ENCODE peak calls at places on chromosomes 4 and X, in four cellular contexts. U is hepatocyte, J is HCT116, E is fibroblast of lung. W is an unnamed sample. For H3K79me2, the result is how much of the 10 kb centered on the place peaks cover.

GRCh38 chr4:85029453-85029852 is 63.0 kb upstream of the WDFY3 start:
- DNase-seq in J (no peak), E (no peak), U (no peak), W (no peak)

GRCh38 chrX:130874751-130875150 is 28.3 kb downstream of the ENOX2 start:
- DNase-seq in U (no peak), J (no peak), E (peak), W (no peak)

GRCh38 chr4:75696551-75696950 is 23.3 kb upstream of the G3BP2 start:
- DNase-seq in J (no peak), E (no peak), U (no peak), W (no peak)

GRCh38 chrX:152989292-152989658 is 4.6 kb downstream of the PNMA5 start:
- DNase-seq in U (no peak), J (no peak), E (no peak), W (no peak)

GRCh38 chr4:65798498-65799127 is 128.3 kb upstream of the EPHA5 start:
- DNase-seq in E (peak), J (no peak), U (peak), W (no peak)

GRCh38 chrX:120672389-120672788 is 42.5 kb upstream of the C1GALT1C1 start:
- DNase-seq in U (peak), E (peak), J (peak), W (peak)

GRCh38 chr4:125070869-125071268 is 243.9 kb upstream of the FAT4 start:
- DNase-seq in J (no peak), U (no peak), E (no peak), W (no peak)

GRCh38 chrX:132094169-132094568 is 33.7 kb downstream of the FRMD7 start:
- DNase-seq in J (no peak), E (peak), U (no peak), W (no peak)

GRCh38 chr4:7769936-7770674 is 169.6 kb downstream of the AFAP1 start:
- DNase-seq in E (no peak), U (peak), J (no peak), W (peak)

GRCh38 chr4:121307441-121308327 is 73.1 kb downstream of the QRFPR start:
- DNase-seq in J (peak), E (peak), U (peak), W (peak)

GRCh38 chr4:156197216-156197615 is 243.6 kb upstream of the CTSO start:
- DNase-seq in J (no peak), E (no peak), U (no peak), W (no peak)

GRCh38 chrX:14030248-14030592 is 528 bp upstream of the GEMIN8 start:
- DNase-seq in U (no peak), J (no peak), E (peak), W (peak)

GRCh38 chr4:38654273-38654672 is 9.7 kb upstream of the KLF3 start:
- DNase-seq in E (no peak), U (no peak), J (no peak), W (no peak)

GRCh38 chrX:68114573-68115199 is 318.6 kb downstream of the OPHN1 start:
- DNase-seq in J (no peak), E (peak), U (peak), W (no peak)

GRCh38 chrX:134908235-134908834 is 82.5 kb upstream of the SMIM10 start:
- DNase-seq in J (no peak), E (no peak), U (peak), W (peak)

GRCh38 chrX:69948398-69948797 is 101.3 kb downstream of the AWAT2 start:
- DNase-seq in E (no peak), J (no peak), U (no peak), W (no peak)

GRCh38 chrX:13334491-13334890 is 14.6 kb upstream of the ATXN3L start:
- DNase-seq in E (peak), U (no peak), J (no peak), W (no peak)

GRCh38 chr4:3401436-3402171 is 40.2 kb upstream of the HGFAC start:
- DNase-seq in J (no peak), U (no peak), E (peak), W (no peak)

GRCh38 chr4:41913509-41913908 is 21.7 kb upstream of the TMEM33 start:
- DNase-seq in J (peak), U (no peak), E (no peak), W (no peak)

GRCh38 chr4:54032558-54033135 is 31.8 kb downstream of the CHIC2 start:
- DNase-seq in J (no peak), U (no peak), E (no peak), W (no peak)

GRCh38 chr4:131302108-131302507 is 1847.0 kb upstream of the PCDH10 start:
- DNase-seq in E (no peak), J (no peak), U (no peak), W (no peak)

GRCh38 chr4:156330436-156331031 is 376.9 kb upstream of the CTSO start:
- DNase-seq in E (no peak), U (no peak), J (no peak), W (no peak)

GRCh38 chr4:144646523-144647094 is 653 bp downstream of the HHIP start:
- DNase-seq in J (no peak), E (peak), U (peak), W (peak)

GRCh38 chr4:55363618-55364420 is 17.8 kb downstream of the SRD5A3 start:
- DNase-seq in J (no peak), U (no peak), E (no peak), W (no peak)

GRCh38 chr4:152427971-152428370 is 107.9 kb downstream of the FBXW7 start:
- DNase-seq in E (no peak), U (no peak), J (no peak), W (no peak)

GRCh38 chr4:152422817-152423320 is 113.0 kb downstream of the FBXW7 start:
- DNase-seq in E (no peak), U (no peak), J (no peak), W (no peak)

GRCh38 chr4:152421576-152421975 is 114.3 kb downstream of the FBXW7 start:
- DNase-seq in U (no peak), E (no peak), J (no peak), W (no peak)

GRCh38 chr4:152419809-152420208 is 116.1 kb downstream of the FBXW7 start:
- DNase-seq in U (no peak), J (no peak), E (no peak), W (no peak)

GRCh38 chr4:152424980-152425379 is 110.9 kb downstream of the FBXW7 start:
- DNase-seq in E (no peak), J (no peak), U (no peak), W (no peak)
- H3K79me2 ChIP-seq in E (under half), J (under half), U (under half), W (under half)

GRCh38 chr4:140755811-140756291 is 334 bp downstream of the TBC1D9 start:
- DNase-seq in J (no peak), E (peak), U (peak), W (peak)
- H3K79me2 ChIP-seq in J (under half), E (under half), U (half or more), W (under half)

GRCh38 chr4:26346203-26346620 is 25.4 kb downstream of the RBPJ start:
- DNase-seq in J (no peak), E (no peak), U (no peak), W (peak)

GRCh38 chr4:26345541-26345940 is 24.7 kb downstream of the RBPJ start:
- DNase-seq in E (no peak), J (no peak), U (no peak), W (no peak)

GRCh38 chr4:26343041-26343403 is 22.2 kb downstream of the RBPJ start:
- DNase-seq in E (peak), J (no peak), U (no peak), W (no peak)

GRCh38 chr4:26344901-26345300 is 24.1 kb downstream of the RBPJ start:
- DNase-seq in E (no peak), U (no peak), J (no peak), W (no peak)

GRCh38 chr4:26342328-26343040 is 21.7 kb downstream of the RBPJ start:
- DNase-seq in E (peak), U (peak), J (peak), W (peak)
- H3K79me2 ChIP-seq in E (half or more), U (half or more), J (half or more), W (half or more)

GRCh38 chr4:118825799-118826198 is 10.1 kb downstream of the SEC24D start:
- DNase-seq in U (no peak), J (no peak), E (no peak), W (no peak)

GRCh38 chr4:118821590-118822293 is 14.2 kb downstream of the SEC24D start:
- DNase-seq in E (no peak), J (no peak), U (peak), W (no peak)

GRCh38 chr4:118824141-118824540 is 11.8 kb downstream of the SEC24D start:
- DNase-seq in J (no peak), U (no peak), E (no peak), W (no peak)

GRCh38 chr4:118826723-118827444 is 9.0 kb downstream of the SEC24D start:
- DNase-seq in U (no peak), J (no peak), E (no peak), W (no peak)

DNA sequence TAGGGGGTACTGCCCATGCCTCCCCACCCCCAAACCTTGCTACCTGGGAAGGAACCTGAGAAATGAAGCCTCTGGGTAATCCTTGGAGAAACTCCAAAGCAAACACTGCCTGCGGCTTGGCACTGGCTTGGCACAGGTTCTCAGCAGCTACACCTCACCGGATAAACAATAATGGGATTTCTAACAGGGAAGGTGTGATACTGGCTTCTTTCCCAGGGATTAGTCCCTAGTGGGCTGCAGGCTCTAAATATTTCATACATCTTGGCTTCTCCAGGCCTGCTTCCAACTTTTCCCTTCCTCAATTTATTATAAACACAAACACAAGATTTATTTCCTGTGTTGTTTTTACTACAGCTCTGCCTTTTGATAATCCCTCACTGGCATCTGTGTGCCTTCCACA is 12.5 kb downstream of the SEC24D start:
- DNase-seq in J (peak), U (no peak), E (no peak), W (no peak)
- H3K79me2 ChIP-seq in J (under half), U (half or more), E (half or more), W (half or more)

DNA sequence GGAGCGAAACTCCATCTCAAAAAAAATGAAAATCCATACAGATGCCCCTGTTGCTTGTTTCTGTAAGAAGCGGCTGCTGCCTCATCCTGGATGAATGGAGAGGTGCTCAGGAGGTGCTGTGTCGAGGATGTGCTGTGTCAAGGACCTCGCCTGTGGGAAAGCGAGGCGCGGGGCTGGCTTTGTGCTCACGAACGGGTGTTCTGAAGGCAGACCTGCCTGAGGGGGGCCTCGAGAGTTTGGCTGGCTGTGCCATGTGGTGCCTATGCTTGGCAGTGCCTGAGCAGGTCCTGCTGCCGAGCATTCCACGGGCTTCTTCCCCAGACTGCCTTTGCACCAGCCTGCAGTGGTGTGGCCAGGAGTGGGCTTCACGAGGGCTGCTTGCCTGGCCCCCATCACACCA is 61.5 kb downstream of the NSD2 start:
- DNase-seq in J (no peak), E (no peak), U (no peak), W (no peak)
- H3K79me2 ChIP-seq in J (half or more), E (under half), U (under half), W (under half)